ENCODE peak calls at places on chromosome 1, in ten cellular contexts. One of them, this sample, is unnamed.
A peak's percentile ranks its signal among the peaks of the same experiment; 100 is the strongest.

GRCh38 chr1:206898089-206898908 is 1.1 kb downstream of the IL24 start:
- DNase-seq in central memory CD4-positive, alpha-beta T cell: no peak
- DNase-seq in cardiac muscle cell: no peak
- DNase-seq in fibroblast of the aortic adventitia: peak; percentile 64
- DNase-seq in NCI-H1694: no peak
- DNase-seq in hepatocyte: no peak
- DNase-seq in activated gamma-delta T cell treated with Interleukin-2 at 50 U/mL for 16 hours: no peak
- DNase-seq in DMS 273 treated with DMSO at 0.1 percent for 48 hours: no peak
- DNase-seq in colonic mucosa: no peak
- DNase-seq in IMR-90: peak; percentile 71
- DNase-seq in this sample: no peak

GRCh38 chr1:1763657-1764621 is 14.3 kb downstream of the NADK start:
- DNase-seq in activated gamma-delta T cell treated with Interleukin-2 at 50 U/mL for 16 hours: no peak
- DNase-seq in IMR-90: no peak
- DNase-seq in central memory CD4-positive, alpha-beta T cell: no peak
- DNase-seq in hepatocyte: no peak
- DNase-seq in colonic mucosa: no peak
- DNase-seq in NCI-H1694: no peak
- DNase-seq in DMS 273 treated with DMSO at 0.1 percent for 48 hours: no peak
- DNase-seq in cardiac muscle cell: no peak
- DNase-seq in fibroblast of the aortic adventitia: no peak
- DNase-seq in this sample: no peak

GRCh38 chr1:183739082-183739481 is 65.8 kb upstream of the RGL1 start:
- DNase-seq in activated gamma-delta T cell treated with Interleukin-2 at 50 U/mL for 16 hours: no peak
- DNase-seq in hepatocyte: no peak
- DNase-seq in DMS 273 treated with DMSO at 0.1 percent for 48 hours: no peak
- DNase-seq in central memory CD4-positive, alpha-beta T cell: no peak
- DNase-seq in IMR-90: no peak
- DNase-seq in fibroblast of the aortic adventitia: no peak
- DNase-seq in cardiac muscle cell: no peak
- DNase-seq in NCI-H1694: no peak
- DNase-seq in colonic mucosa: no peak
- DNase-seq in this sample: no peak

GRCh38 chr1:61626820-61627219 is 98.1 kb downstream of the TM2D1 start:
- DNase-seq in cardiac muscle cell: no peak
- DNase-seq in activated gamma-delta T cell treated with Interleukin-2 at 50 U/mL for 16 hours: no peak
- DNase-seq in central memory CD4-positive, alpha-beta T cell: no peak
- DNase-seq in IMR-90: no peak
- DNase-seq in colonic mucosa: no peak
- DNase-seq in hepatocyte: no peak
- DNase-seq in fibroblast of the aortic adventitia: peak; percentile 80
- DNase-seq in DMS 273 treated with DMSO at 0.1 percent for 48 hours: no peak
- DNase-seq in NCI-H1694: no peak
- DNase-seq in this sample: no peak

GRCh38 chr1:195188821-195189220 is 1419.4 kb downstream of the KCNT2 start:
- DNase-seq in hepatocyte: no peak
- DNase-seq in colonic mucosa: no peak
- DNase-seq in IMR-90: peak; percentile 52
- DNase-seq in central memory CD4-positive, alpha-beta T cell: no peak
- DNase-seq in cardiac muscle cell: no peak
- DNase-seq in NCI-H1694: no peak
- DNase-seq in DMS 273 treated with DMSO at 0.1 percent for 48 hours: no peak
- DNase-seq in activated gamma-delta T cell treated with Interleukin-2 at 50 U/mL for 16 hours: no peak
- DNase-seq in fibroblast of the aortic adventitia: no peak
- DNase-seq in this sample: no peak

GRCh38 chr1:44609412-44609767 is 64.9 kb downstream of the TMEM53 start:
- DNase-seq in activated gamma-delta T cell treated with Interleukin-2 at 50 U/mL for 16 hours: peak; percentile 32
- DNase-seq in IMR-90: peak; percentile 44
- DNase-seq in central memory CD4-positive, alpha-beta T cell: no peak
- DNase-seq in colonic mucosa: peak; percentile 56
- DNase-seq in cardiac muscle cell: peak; percentile 85
- DNase-seq in DMS 273 treated with DMSO at 0.1 percent for 48 hours: no peak
- DNase-seq in hepatocyte: peak; percentile 53
- DNase-seq in NCI-H1694: peak; percentile 60
- DNase-seq in fibroblast of the aortic adventitia: peak; percentile 62
- DNase-seq in this sample: peak; percentile 49

GRCh38 chr1:44664730-44665370 is 9.4 kb downstream of the TMEM53 start:
- DNase-seq in colonic mucosa: no peak
- DNase-seq in DMS 273 treated with DMSO at 0.1 percent for 48 hours: no peak
- DNase-seq in NCI-H1694: no peak
- DNase-seq in cardiac muscle cell: no peak
- DNase-seq in fibroblast of the aortic adventitia: no peak
- DNase-seq in central memory CD4-positive, alpha-beta T cell: no peak
- DNase-seq in hepatocyte: no peak
- DNase-seq in IMR-90: no peak
- DNase-seq in activated gamma-delta T cell treated with Interleukin-2 at 50 U/mL for 16 hours: no peak
- DNase-seq in this sample: no peak

GRCh38 chr1:26417111-26417510 is 6.5 kb downstream of the LIN28A start:
- DNase-seq in colonic mucosa: peak; percentile 76
- DNase-seq in central memory CD4-positive, alpha-beta T cell: peak; percentile 71
- DNase-seq in DMS 273 treated with DMSO at 0.1 percent for 48 hours: no peak
- DNase-seq in IMR-90: peak; percentile 64
- DNase-seq in fibroblast of the aortic adventitia: peak; percentile 71
- DNase-seq in activated gamma-delta T cell treated with Interleukin-2 at 50 U/mL for 16 hours: peak; percentile 87
- DNase-seq in NCI-H1694: peak; percentile 37
- DNase-seq in hepatocyte: peak; percentile 88
- DNase-seq in cardiac muscle cell: peak; percentile 91
- DNase-seq in this sample: peak; percentile 87

GRCh38 chr1:160739098-160739511 is at the start of gene SLAMF7:
- DNase-seq in fibroblast of the aortic adventitia: no peak
- DNase-seq in DMS 273 treated with DMSO at 0.1 percent for 48 hours: no peak
- DNase-seq in central memory CD4-positive, alpha-beta T cell: no peak
- DNase-seq in hepatocyte: no peak
- DNase-seq in IMR-90: no peak
- DNase-seq in activated gamma-delta T cell treated with Interleukin-2 at 50 U/mL for 16 hours: peak; percentile 43
- DNase-seq in colonic mucosa: no peak
- DNase-seq in cardiac muscle cell: no peak
- DNase-seq in NCI-H1694: no peak
- DNase-seq in this sample: no peak

GRCh38 chr1:63322944-63323865 is 838 bp downstream of the FOXD3 start:
- DNase-seq in NCI-H1694: peak; percentile 40
- DNase-seq in cardiac muscle cell: peak; percentile 41
- DNase-seq in colonic mucosa: peak; percentile 41
- DNase-seq in IMR-90: no peak
- DNase-seq in DMS 273 treated with DMSO at 0.1 percent for 48 hours: peak; percentile 41
- DNase-seq in activated gamma-delta T cell treated with Interleukin-2 at 50 U/mL for 16 hours: peak; percentile 29
- DNase-seq in hepatocyte: peak; percentile 56
- DNase-seq in fibroblast of the aortic adventitia: no peak
- DNase-seq in central memory CD4-positive, alpha-beta T cell: peak; percentile 57
- DNase-seq in this sample: peak; percentile 39